ENCODE peak calls at places on chromosomes 5 and 9, in four cellular contexts. V is CD8-positive, alpha-beta memory T cell; L is posterior cingulate gyrus; B is amniotic stem cell. W is an unnamed sample.
A peak's percentile ranks its signal among the peaks of the same experiment; 100 is the strongest.

GRCh38 chr9:75013735-75014134 is 14.4 kb downstream of the CARNMT1 start:
- DNase-seq in V (no peak), L (no peak), B (no peak), W (no peak)

GRCh38 chr9:92294297-92294676 is 790 bp upstream of the IARS1 start:
- DNase-seq in V (no peak), L (no peak), B (no peak), W (no peak)

GRCh38 chr5:175696139-175696854 is 38.4 kb downstream of the HRH2 start:
- DNase-seq in V (peak; percentile 41), L (no peak), B (no peak), W (no peak)

GRCh38 chr9:104725014-104725413 is 22.5 kb upstream of the NIPSNAP3A start:
- DNase-seq in V (no peak), L (no peak), B (no peak), W (no peak)

GRCh38 chr9:113988951-113989780 is 88.9 kb downstream of the AMBP start:
- DNase-seq in V (no peak), L (no peak), B (no peak), W (no peak)

GRCh38 chr5:74382864-74383618 is 257.5 kb downstream of the ENC1 start:
- DNase-seq in V (no peak), L (no peak), B (no peak), W (peak; percentile 9)

GRCh38 chr9:79664375-79664825 is 92.6 kb downstream of the TLE4 start:
- DNase-seq in V (no peak), L (no peak), B (no peak), W (no peak)

GRCh38 chr9:137341227-137341626 is 39.2 kb upstream of the NRARP start:
- DNase-seq in V (no peak), L (no peak), B (no peak), W (no peak)

GRCh38 chr9:7533376-7534090 is 266.0 kb downstream of the DMAC1 start:
- DNase-seq in V (no peak), L (no peak), B (no peak), W (no peak)

GRCh38 chr9:123795336-123795735 is 134.6 kb downstream of the DENND1A start:
- DNase-seq in V (no peak), L (no peak), B (no peak), W (no peak)

GRCh38 chr9:76996700-76997099 is 22.8 kb upstream of the FOXB2 start:
- DNase-seq in V (no peak), L (no peak), B (peak; percentile 5), W (no peak)

GRCh38 chr9:133855802-133856592 is 117.8 kb upstream of the SARDH start:
- DNase-seq in V (no peak), L (no peak), B (no peak), W (peak; percentile 88)

GRCh38 chr5:116176124-116176523 is 91.3 kb downstream of the COMMD10 start:
- DNase-seq in V (no peak), L (no peak), B (no peak), W (no peak)

GRCh38 chr5:14429102-14429501 is 152.5 kb upstream of the OTULINL start:
- DNase-seq in V (no peak), L (no peak), B (no peak), W (no peak)

GRCh38 chr5:40409600-40409999 is 270.1 kb upstream of the PTGER4 start:
- DNase-seq in V (peak; percentile 64), L (no peak), B (no peak), W (no peak)

GRCh38 chr5:59007460-59008063 is 424.7 kb downstream of the RAB3C start:
- DNase-seq in V (no peak), L (no peak), B (no peak), W (no peak)

GRCh38 chr9:92947268-92948031 is at the start of gene FGD3:
- DNase-seq in V (peak; percentile 44), L (no peak), B (no peak), W (no peak)

GRCh38 chr9:96858670-96859069 is 4.4 kb upstream of the ZNF782 start:
- DNase-seq in V (no peak), L (no peak), B (no peak), W (no peak)

W was measured in T1000.